ENCODE peak calls at places on chromosome 15, in nine cellular contexts. N, T, P, D, G, X, F, Z and M are unnamed samples. For H3K9me3, the result is how much of the 10 kb centered on the place peaks cover.

GRCh38 chr15:55916666-55917409 is 76.6 kb downstream of the NEDD4 start:
- DNase-seq in X (peak), D (no peak), Z (no peak), N (no peak), P (no peak), G (peak), T (no peak), F (no peak), M (no peak)

GRCh38 chr15:87408902-87409301 is 847.6 kb downstream of the NTRK3 start:
- DNase-seq in Z (no peak), N (no peak), D (no peak), P (no peak), X (no peak), T (no peak), G (no peak), F (no peak), M (no peak)

GRCh38 chr15:69992326-69992725 is 105.4 kb downstream of the TLE3 start:
- DNase-seq in T (no peak), Z (no peak), P (no peak), N (no peak), D (no peak), F (peak), G (no peak), X (peak), M (no peak)

GRCh38 chr15:71461748-71462147 is 346.5 kb downstream of the THSD4 start:
- DNase-seq in Z (no peak), N (no peak), D (no peak), G (no peak), F (no peak), T (no peak), X (no peak), P (no peak), M (no peak)

GRCh38 chr15:45573961-45574629 is 13.1 kb upstream of the BLOC1S6 start:
- DNase-seq in F (no peak), Z (peak), G (no peak), D (peak), N (no peak), P (peak), X (peak), T (no peak), M (no peak)

GRCh38 chr15:45498701-45499100 is 23.9 kb downstream of the SLC30A4 start:
- DNase-seq in X (no peak), Z (no peak), G (peak), N (no peak), T (no peak), F (no peak), P (no peak), D (no peak), M (no peak)

GRCh38 chr15:78763796-78764241 is 47.4 kb downstream of the ADAMTS7 start:
- DNase-seq in D (no peak), G (no peak), T (no peak), P (no peak), N (peak), Z (no peak), F (peak), X (no peak), M (no peak)

GRCh38 chr15:25061808-25062550 is 107.2 kb downstream of the SNRPN start:
- DNase-seq in Z (no peak), X (no peak), P (no peak), N (no peak), T (no peak), G (no peak), F (peak), D (no peak), M (no peak)

GRCh38 chr15:73988075-73988969 is 3.8 kb downstream of the STOML1 start:
- DNase-seq in T (no peak), G (peak), F (peak), P (no peak), X (peak), N (no peak), D (no peak), Z (no peak), M (no peak)

GRCh38 chr15:26631894-26632293 is 141.0 kb downstream of the GABRB3 start:
- DNase-seq in N (no peak), G (no peak), T (no peak), P (no peak), X (no peak), Z (no peak), D (no peak), F (no peak), M (no peak)
- H3K9me3 ChIP-seq in N (under half), G (under half), T (under half), P (under half), X (under half), Z (under half), D (under half), F (under half), M (under half)

GRCh38 chr15:22265056-22265945 is 185.0 kb downstream of the OR4M2 start:
- DNase-seq in X (no peak), T (no peak), F (no peak), Z (no peak), D (no peak), N (no peak), P (no peak), G (no peak), M (no peak)
- H3K9me3 ChIP-seq in X (under half), T (under half), F (under half), Z (half or more), D (under half), N (under half), P (half or more), G (under half), M (under half)

DNA sequence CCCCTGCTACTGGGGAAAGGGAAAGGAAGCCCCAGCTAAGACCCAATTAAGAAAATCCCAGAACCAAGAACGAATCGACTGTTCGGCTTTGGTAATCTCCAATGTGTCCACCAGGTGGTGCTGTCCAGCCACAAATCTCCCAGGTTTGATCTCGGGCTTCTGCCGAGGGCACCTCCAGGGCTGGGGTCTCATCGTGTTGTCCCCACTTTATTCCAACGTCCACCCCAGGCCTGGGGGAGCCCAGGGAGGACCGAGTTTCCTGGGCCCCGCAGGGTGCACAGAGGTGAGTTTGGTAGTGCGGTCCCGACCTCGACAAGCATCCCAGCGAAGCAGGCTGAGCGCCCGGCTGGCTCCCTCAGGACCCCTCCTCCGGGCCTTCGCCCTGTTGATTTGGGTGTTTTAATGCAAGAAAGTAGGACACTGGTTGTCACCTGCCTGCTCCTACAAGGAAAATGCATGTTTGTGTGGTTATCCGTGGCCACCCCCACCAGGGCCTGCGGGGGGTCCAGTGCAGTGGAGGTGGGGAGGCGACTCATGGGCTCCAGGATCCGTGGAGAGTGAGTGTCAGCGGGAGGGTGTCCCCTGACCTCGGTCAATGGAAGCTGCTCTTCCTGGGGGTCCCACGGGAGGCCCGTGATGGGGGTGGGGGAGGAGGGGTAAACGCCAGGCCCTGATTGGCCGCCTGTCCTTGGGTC is 185.0 kb downstream of the GOLGA6L6 start:
- DNase-seq in X (peak), G (no peak), N (peak), T (peak), F (peak), P (peak), D (peak), Z (peak), M (peak)
- H3K9me3 ChIP-seq in X (under half), G (half or more), N (under half), T (under half), F (under half), P (half or more), D (under half), Z (half or more), M (under half)

GRCh38 chr15:27598251-27599045 is 500.7 kb downstream of the OCA2 start:
- DNase-seq in F (no peak), P (no peak), G (no peak), D (no peak), N (no peak), Z (no peak), T (no peak), X (no peak), M (no peak)

DNA sequence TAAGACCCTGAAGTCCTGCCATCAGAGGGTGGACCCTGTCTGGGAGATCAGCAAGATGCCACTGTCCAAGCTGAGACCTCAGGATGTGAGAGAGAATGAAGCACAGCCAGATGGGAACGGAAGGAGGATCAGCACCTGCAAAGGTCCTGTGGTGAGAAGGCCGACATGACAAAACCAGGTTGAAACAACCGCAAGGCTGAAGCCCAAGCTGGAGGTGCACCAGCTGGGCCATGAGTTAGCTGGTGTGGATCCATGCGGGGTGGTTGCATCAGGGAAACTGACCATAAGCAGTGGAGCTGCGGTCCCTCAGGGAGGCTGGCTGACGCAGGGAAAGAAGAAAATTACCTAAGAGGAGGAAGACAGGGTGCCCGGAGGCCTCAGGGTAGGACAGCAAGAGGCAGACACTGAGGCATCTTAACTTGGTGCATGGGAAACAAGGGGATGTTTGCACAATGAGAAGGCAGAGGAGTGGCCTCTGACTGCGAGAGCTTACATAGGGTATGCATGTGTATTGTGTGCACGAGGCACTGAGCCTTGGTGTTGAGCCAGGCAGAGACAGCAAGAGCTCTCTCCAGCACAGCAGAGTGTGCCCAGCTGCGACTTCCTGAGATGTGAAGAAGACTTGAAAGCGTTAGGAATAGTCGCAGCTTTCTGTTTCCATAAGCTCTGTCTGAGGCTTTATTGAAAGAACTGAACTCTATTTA is 497.7 kb downstream of the OCA2 start:
- DNase-seq in N (no peak), P (no peak), X (peak), Z (no peak), T (no peak), F (no peak), G (peak), D (no peak), M (no peak)
- H3K9me3 ChIP-seq in N (under half), P (half or more), X (under half), Z (under half), T (under half), F (under half), G (under half), D (under half), M (under half)

DNA sequence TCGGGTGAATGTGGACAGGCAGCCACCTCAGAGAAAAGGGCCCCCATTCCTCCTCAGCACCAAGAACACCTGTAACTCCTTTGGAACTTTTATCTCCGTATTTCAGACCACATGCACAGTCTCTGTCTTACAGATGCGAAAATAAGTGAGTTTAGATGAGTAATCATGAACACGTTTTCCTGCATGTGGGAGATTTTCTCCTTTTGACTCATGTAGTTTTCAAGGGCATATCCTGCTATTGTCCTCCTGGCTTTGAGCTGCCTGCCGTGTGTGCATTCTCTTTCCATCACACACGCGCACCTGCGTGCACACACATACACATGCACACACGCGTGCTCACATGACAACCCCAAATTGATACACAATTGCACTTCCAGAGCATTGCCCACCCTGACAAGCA is 239.2 kb downstream of the GABRG3 start:
- DNase-seq in G (peak), N (no peak), T (no peak), X (peak), F (no peak), Z (no peak), P (no peak), D (no peak), M (no peak)
- H3K9me3 ChIP-seq in G (under half), N (under half), T (under half), X (under half), F (under half), Z (under half), P (under half), D (under half), M (under half)